ENCODE peak calls at places on chromosomes 5 and 9, in ten cellular contexts. G, X, A, O, V, J, I, W, Z and E are unnamed samples.

GRCh38 chr5:177539411-177539810 is 15.0 kb downstream of the FAM193B start:
- DNase-seq in G (no peak), X (no peak), A (no peak), O (no peak), V (no peak), J (no peak), I (no peak), W (no peak), Z (no peak), E (no peak)

GRCh38 chr9:115291841-115292240 is 173.9 kb upstream of the TNC start:
- DNase-seq in G (no peak), X (no peak), A (peak), O (no peak), V (peak), J (peak), I (no peak), W (peak), Z (no peak), E (no peak)

GRCh38 chr9:129554649-129555048 is 66.3 kb downstream of the C9orf50 start:
- DNase-seq in G (no peak), X (no peak), A (no peak), O (no peak), V (peak), J (no peak), I (no peak), W (no peak), Z (no peak), E (no peak)

GRCh38 chr5:80150731-80151130 is 105.1 kb downstream of the SERINC5 start:
- DNase-seq in G (no peak), X (no peak), A (no peak), O (no peak), V (no peak), J (no peak), I (no peak), W (no peak), Z (no peak), E (no peak)

GRCh38 chr5:54793612-54794436 is 191.6 kb downstream of the ESM1 start:
- DNase-seq in G (no peak), X (no peak), A (no peak), O (no peak), V (no peak), J (no peak), I (no peak), W (no peak), Z (no peak), E (no peak)

GRCh38 chr9:137878146-137878941 is 762 bp downstream of the CACNA1B start:
- DNase-seq in G (peak), X (no peak), A (no peak), O (no peak), V (peak), J (no peak), I (peak), W (no peak), Z (no peak), E (peak)

GRCh38 chr9:5838884-5839571 is 6.1 kb upstream of the ERMP1 start:
- DNase-seq in G (no peak), X (no peak), A (peak), O (no peak), V (peak), J (peak), I (peak), W (peak), Z (peak), E (no peak)

GRCh38 chr5:172881691-172882370 is 47.8 kb downstream of the ERGIC1 start:
- DNase-seq in G (no peak), X (no peak), A (peak), O (no peak), V (no peak), J (no peak), I (no peak), W (no peak), Z (no peak), E (no peak)

GRCh38 chr9:79013715-79014610 is 557.8 kb upstream of the TLE4 start:
- DNase-seq in G (no peak), X (no peak), A (no peak), O (no peak), V (no peak), J (no peak), I (no peak), W (no peak), Z (no peak), E (no peak)

GRCh38 chr5:10565785-10566506 is 2.1 kb downstream of the ANKRD33B start:
- DNase-seq in G (no peak), X (no peak), A (no peak), O (no peak), V (peak), J (no peak), I (peak), W (no peak), Z (no peak), E (no peak)

GRCh38 chr9:84140535-84141101 is 160.0 kb downstream of the RMI1 start:
- DNase-seq in G (no peak), X (no peak), A (no peak), O (no peak), V (peak), J (no peak), I (peak), W (peak), Z (no peak), E (no peak)

GRCh38 chr5:138676556-138677193 is 76.5 kb upstream of the CTNNA1 start:
- DNase-seq in G (no peak), X (no peak), A (no peak), O (no peak), V (no peak), J (no peak), I (no peak), W (no peak), Z (peak), E (no peak)

GRCh38 chr9:121985792-121986494 is 107.2 kb downstream of the TTLL11 start:
- DNase-seq in G (peak), X (no peak), A (no peak), O (no peak), V (peak), J (no peak), I (no peak), W (no peak), Z (no peak), E (no peak)

GRCh38 chr5:87121315-87122170 is 146.1 kb upstream of the RASA1 start:
- DNase-seq in G (no peak), X (no peak), A (peak), O (peak), V (no peak), J (no peak), I (no peak), W (peak), Z (peak), E (no peak)

GRCh38 chr5:84450617-84451414 is 66.1 kb upstream of the EDIL3 start:
- DNase-seq in G (no peak), X (no peak), A (no peak), O (no peak), V (no peak), J (no peak), I (no peak), W (no peak), Z (no peak), E (no peak)

GRCh38 chr5:34695275-34696032 is 39.3 kb downstream of the RAI14 start:
- DNase-seq in G (no peak), X (no peak), A (no peak), O (no peak), V (peak), J (no peak), I (no peak), W (peak), Z (no peak), E (no peak)

GRCh38 chr5:131303537-131303936 is 39.7 kb downstream of the CDC42SE2 start:
- DNase-seq in G (no peak), X (no peak), A (peak), O (peak), V (no peak), J (no peak), I (no peak), W (no peak), Z (no peak), E (no peak)

GRCh38 chr5:105619725-105620124 is 2051.0 kb downstream of the EFNA5 start:
- DNase-seq in G (no peak), X (no peak), A (no peak), O (no peak), V (no peak), J (no peak), I (no peak), W (no peak), Z (no peak), E (no peak)

GRCh38 chr9:97808972-97809371 is 44.1 kb upstream of the FOXE1 start:
- DNase-seq in G (no peak), X (no peak), A (no peak), O (no peak), V (no peak), J (no peak), I (no peak), W (no peak), Z (no peak), E (no peak)

GRCh38 chr9:133873006-133873780 is 118.9 kb downstream of the VAV2 start:
- DNase-seq in G (no peak), X (no peak), A (peak), O (no peak), V (no peak), J (no peak), I (no peak), W (no peak), Z (no peak), E (no peak)

GRCh38 chr5:175696139-175696854 is 38.4 kb downstream of the HRH2 start:
- DNase-seq in G (peak), X (peak), A (no peak), O (no peak), V (peak), J (peak), I (peak), W (peak), Z (peak), E (peak)

GRCh38 chr9:32716955-32717354 is 66.4 kb upstream of the TMEM215 start:
- DNase-seq in G (no peak), X (no peak), A (no peak), O (no peak), V (no peak), J (no peak), I (no peak), W (no peak), Z (no peak), E (no peak)

GRCh38 chr9:97292200-97292599 is 15.3 kb upstream of the CCDC180 start:
- DNase-seq in G (no peak), X (no peak), A (no peak), O (no peak), V (no peak), J (no peak), I (no peak), W (no peak), Z (no peak), E (no peak)

GRCh38 chr5:143065185-143065584 is 295.0 kb downstream of the ARHGAP26 start:
- DNase-seq in G (no peak), X (no peak), A (no peak), O (peak), V (no peak), J (no peak), I (no peak), W (no peak), Z (no peak), E (no peak)

GRCh38 chr9:113558632-113559502 is 95.3 kb downstream of the RGS3 start:
- DNase-seq in G (peak), X (peak), A (no peak), O (no peak), V (peak), J (peak), I (peak), W (peak), Z (no peak), E (no peak)

GRCh38 chr5:122942164-122942914 is 94.2 kb downstream of the PPIC start:
- DNase-seq in G (no peak), X (no peak), A (no peak), O (no peak), V (no peak), J (no peak), I (no peak), W (no peak), Z (no peak), E (no peak)

GRCh38 chr9:34458967-34459355 is 356 bp downstream of the DNAI1 start:
- DNase-seq in G (no peak), X (no peak), A (no peak), O (no peak), V (no peak), J (no peak), I (no peak), W (no peak), Z (peak), E (no peak)
- H3K4me3 ChIP-seq in G (peak), X (peak), A (peak), O (peak), V (peak), J (no peak), I (peak), W (no peak), Z (peak), E (peak)

GRCh38 chr5:150153957-150154617 is 1.6 kb downstream of the PDGFRB start:
- DNase-seq in G (no peak), X (no peak), A (no peak), O (no peak), V (peak), J (no peak), I (no peak), W (no peak), Z (no peak), E (no peak)

GRCh38 chr5:150154618-150155134 is 969 bp downstream of the PDGFRB start:
- DNase-seq in G (no peak), X (no peak), A (peak), O (no peak), V (peak), J (no peak), I (no peak), W (no peak), Z (no peak), E (no peak)

GRCh38 chr5:150155258-150156032 is at the start of gene PDGFRB:
- DNase-seq in G (peak), X (peak), A (peak), O (peak), V (peak), J (peak), I (peak), W (no peak), Z (no peak), E (no peak)

GRCh38 chr5:150156540-150156939 is 895 bp upstream of the PDGFRB start:
- DNase-seq in G (no peak), X (no peak), A (no peak), O (no peak), V (no peak), J (no peak), I (no peak), W (no peak), Z (no peak), E (no peak)

DNA sequence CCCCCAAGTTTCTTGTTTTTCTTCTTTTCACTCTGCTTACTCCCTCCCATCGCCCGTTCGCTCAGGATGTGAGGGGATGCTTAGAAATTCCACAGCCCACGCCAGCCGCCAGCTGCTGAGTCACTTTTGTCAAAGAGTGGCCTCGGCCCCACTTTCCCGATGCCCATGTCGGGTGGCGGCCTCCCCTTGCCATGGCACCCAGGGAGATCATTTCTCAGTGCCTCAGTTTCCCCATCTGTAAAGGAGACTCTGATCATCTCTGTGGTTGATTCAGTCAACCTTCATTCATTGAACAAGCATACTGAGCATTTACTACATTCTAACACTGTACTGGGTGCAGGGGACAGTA is 362 bp upstream of the PDGFRB start:
- DNase-seq in G (peak), X (no peak), A (no peak), O (no peak), V (no peak), J (no peak), I (no peak), W (no peak), Z (no peak), E (no peak)
- H3K4me3 ChIP-seq in G (peak), X (peak), A (no peak), O (peak), V (no peak), J (no peak), I (no peak), W (no peak), Z (no peak), E (no peak)

DNA sequence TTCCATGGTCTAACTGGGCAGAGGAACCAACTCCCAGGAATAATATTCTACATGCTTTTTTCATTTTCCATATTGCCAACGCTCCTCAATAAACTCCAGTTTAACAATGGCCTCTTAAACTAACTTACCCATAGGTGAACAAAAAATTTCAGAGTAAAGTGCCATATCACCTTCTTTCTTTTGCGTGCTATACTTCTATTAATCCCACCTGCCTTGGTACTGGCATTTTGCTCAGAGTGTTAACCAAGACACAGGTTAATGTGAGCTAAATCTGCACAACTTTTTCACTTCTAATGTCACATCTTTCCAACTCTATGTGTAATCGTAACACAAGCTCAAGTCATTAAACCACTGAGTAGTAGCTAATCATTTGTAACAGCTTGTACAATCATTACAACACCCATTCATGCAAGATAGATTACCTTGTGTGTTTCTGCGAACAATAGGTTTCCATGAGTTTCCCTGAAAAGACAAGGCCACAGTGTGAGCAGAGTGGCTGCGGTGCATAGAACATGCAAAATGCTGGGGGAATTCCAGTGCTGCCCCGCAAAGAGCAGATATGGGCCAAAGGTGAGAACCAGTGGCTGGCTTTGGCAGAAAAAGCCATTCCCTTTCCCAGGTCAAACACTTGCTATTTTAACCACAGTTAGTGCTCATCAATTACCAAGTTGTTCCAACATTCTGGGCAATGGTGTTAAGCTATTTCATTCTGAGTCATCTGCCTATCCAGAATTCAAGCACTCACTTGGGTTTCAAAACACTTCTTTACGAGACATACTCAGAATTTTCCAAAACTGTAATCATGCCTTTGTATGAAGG is 42.8 kb downstream of the TIMD4 start:
- DNase-seq in G (no peak), X (no peak), A (no peak), O (no peak), V (no peak), J (no peak), I (peak), W (no peak), Z (no peak), E (no peak)
- H3K4me3 ChIP-seq in G (no peak), X (no peak), A (no peak), O (no peak), V (no peak), J (no peak), I (no peak), W (no peak), Z (no peak), E (no peak)

GRCh38 chr5:472656-473343 is 29.8 kb downstream of the EXOC3 start:
- DNase-seq in G (peak), X (peak), A (peak), O (peak), V (peak), J (peak), I (peak), W (peak), Z (peak), E (peak)
- H3K4me3 ChIP-seq in G (peak), X (peak), A (peak), O (peak), V (peak), J (peak), I (peak), W (peak), Z (peak), E (peak)

GRCh38 chr5:98773214-98773463 is 324 bp upstream of the RGMB start:
- DNase-seq in G (no peak), X (no peak), A (no peak), O (no peak), V (no peak), J (no peak), I (no peak), W (no peak), Z (no peak), E (no peak)
- H3K4me3 ChIP-seq in G (peak), X (peak), A (peak), O (peak), V (peak), J (peak), I (peak), W (no peak), Z (peak), E (peak)

GRCh38 chr5:159787837-159788236 is 128.4 kb upstream of the ADRA1B start:
- DNase-seq in G (no peak), X (no peak), A (no peak), O (no peak), V (no peak), J (peak), I (no peak), W (no peak), Z (no peak), E (no peak)

GRCh38 chr5:159797566-159797965 is 118.7 kb upstream of the ADRA1B start:
- DNase-seq in G (no peak), X (no peak), A (no peak), O (no peak), V (no peak), J (no peak), I (no peak), W (no peak), Z (no peak), E (no peak)

GRCh38 chr5:159786901-159787691 is 129.2 kb upstream of the ADRA1B start:
- DNase-seq in G (no peak), X (peak), A (no peak), O (peak), V (no peak), J (peak), I (no peak), W (no peak), Z (no peak), E (no peak)

GRCh38 chr5:159788835-159789331 is 127.4 kb upstream of the ADRA1B start:
- DNase-seq in G (no peak), X (peak), A (no peak), O (no peak), V (no peak), J (peak), I (no peak), W (no peak), Z (no peak), E (no peak)

GRCh38 chr5:159792180-159792579 is 124.1 kb upstream of the ADRA1B start:
- DNase-seq in G (no peak), X (no peak), A (peak), O (no peak), V (no peak), J (no peak), I (no peak), W (no peak), Z (no peak), E (no peak)
- H3K4me3 ChIP-seq in G (no peak), X (no peak), A (no peak), O (no peak), V (no peak), J (no peak), I (no peak), W (no peak), Z (no peak), E (no peak)

DNA sequence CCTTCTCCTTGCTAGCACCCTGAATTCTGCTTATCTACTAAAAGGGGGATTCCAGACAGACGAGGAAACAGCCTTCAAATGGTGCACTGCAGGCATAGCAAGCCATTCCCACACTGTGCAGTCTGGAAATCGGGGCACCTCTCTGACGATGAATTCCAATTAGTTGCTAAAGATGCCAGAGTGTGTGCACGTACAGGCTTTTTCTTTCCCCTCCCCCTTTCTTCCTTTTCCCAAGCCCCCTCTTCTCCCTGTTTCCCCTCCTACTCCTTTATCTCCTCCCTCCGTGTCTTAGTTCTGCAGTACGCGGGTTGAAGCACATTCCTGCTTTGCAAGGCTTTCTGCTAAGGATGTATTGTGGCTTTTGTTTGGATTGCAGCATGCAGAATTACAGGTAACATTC is at the start of gene GPR21:
- DNase-seq in G (no peak), X (no peak), A (no peak), O (no peak), V (no peak), J (no peak), I (peak), W (no peak), Z (no peak), E (no peak)
- H3K4me3 ChIP-seq in G (peak), X (peak), A (no peak), O (no peak), V (no peak), J (no peak), I (no peak), W (no peak), Z (no peak), E (no peak)